ENCODE peak calls at places on chromosomes 2 and 18, in five cellular contexts. H is AG09319; S is foreskin fibroblast; Y is activated CD8-positive, alpha-beta T cell treated with anti-CD3 and anti-CD28 coated beads for 36 hours; Q is retina. E is an unnamed sample.

GRCh38 chr18:32469190-32469611 is 1.5 kb downstream of the GAREM1 start:
- DNase-seq in H (no peak), S (peak), Y (peak), Q (peak), E (peak)

GRCh38 chr2:181165199-181165868 is 184.9 kb downstream of the UBE2E3 start:
- DNase-seq in H (no peak), S (no peak), Y (peak), Q (no peak), E (no peak)

GRCh38 chr2:240322231-240322955 is 113.1 kb upstream of the GPC1 start:
- DNase-seq in H (no peak), S (peak), Y (no peak), Q (no peak), E (no peak)

GRCh38 chr2:19887508-19887907 is 14.3 kb downstream of the TTC32 start:
- DNase-seq in H (no peak), S (no peak), Y (no peak), Q (no peak), E (no peak)

GRCh38 chr2:10303174-10303633 is 500 bp downstream of the HPCAL1 start:
- DNase-seq in H (no peak), S (no peak), Y (peak), Q (peak), E (no peak)

GRCh38 chr2:20188851-20189250 is 36.1 kb downstream of the SDC1 start:
- DNase-seq in H (no peak), S (no peak), Y (no peak), Q (no peak), E (no peak)

GRCh38 chr2:201882353-201883095 is 76.2 kb downstream of the CDK15 start:
- DNase-seq in H (no peak), S (peak), Y (peak), Q (peak), E (peak)

GRCh38 chr2:171811229-171811628 is 82.8 kb downstream of the SLC25A12 start:
- DNase-seq in H (peak), S (peak), Y (no peak), Q (no peak), E (peak)

GRCh38 chr18:5895886-5896740 is 791 bp upstream of the TMEM200C start:
- DNase-seq in H (no peak), S (peak), Y (no peak), Q (peak), E (no peak)

GRCh38 chr2:197198890-197199289 is 111.7 kb downstream of the ANKRD44 start:
- DNase-seq in H (no peak), S (no peak), Y (peak), Q (no peak), E (peak)

GRCh38 chr2:109448946-109449788 is 164.6 kb downstream of the SEPTIN10 start:
- DNase-seq in H (peak), S (no peak), Y (no peak), Q (no peak), E (peak)

GRCh38 chr2:172449916-172450550 is 22.6 kb downstream of the ITGA6 start:
- DNase-seq in H (no peak), S (no peak), Y (peak), Q (no peak), E (no peak)

GRCh38 chr2:98013407-98014042 is 17.8 kb upstream of the TMEM131 start:
- DNase-seq in H (no peak), S (no peak), Y (peak), Q (no peak), E (no peak)

GRCh38 chr18:13164406-13164805 is 54.2 kb upstream of the LDLRAD4 start:
- DNase-seq in H (no peak), S (no peak), Y (no peak), Q (no peak), E (no peak)

GRCh38 chr2:23703037-23703582 is 223.8 kb downstream of the ATAD2B start:
- DNase-seq in H (no peak), S (no peak), Y (no peak), Q (no peak), E (no peak)

GRCh38 chr18:62436636-62437519 is 85.9 kb upstream of the ZCCHC2 start:
- DNase-seq in H (no peak), S (peak), Y (no peak), Q (no peak), E (no peak)

GRCh38 chr2:74849228-74849892 is 15.4 kb downstream of the HK2 start:
- DNase-seq in H (no peak), S (no peak), Y (peak), Q (no peak), E (peak)

GRCh38 chr2:129883121-129883520 is 96.3 kb upstream of the RAB6C start:
- DNase-seq in H (no peak), S (no peak), Y (no peak), Q (no peak), E (no peak)

GRCh38 chr2:209579236-209579749 is 155.4 kb downstream of the MAP2 start:
- DNase-seq in H (no peak), S (peak), Y (no peak), Q (peak), E (no peak)

GRCh38 chr2:107584577-107584976 is 242.1 kb upstream of the RGPD4 start:
- DNase-seq in H (no peak), S (peak), Y (no peak), Q (no peak), E (no peak)

GRCh38 chr2:173672573-173673340 is 292.4 kb downstream of the SP3 start:
- DNase-seq in H (no peak), S (no peak), Y (no peak), Q (no peak), E (peak)

GRCh38 chr2:7053650-7054262 is 136.5 kb downstream of the RNF144A start:
- DNase-seq in H (no peak), S (no peak), Y (no peak), Q (peak), E (no peak)

GRCh38 chr2:38572167-38572566 is 30.6 kb downstream of the HNRNPLL start:
- DNase-seq in H (peak), S (peak), Y (peak), Q (no peak), E (no peak)

GRCh38 chr2:225468131-225468530 is 68.6 kb downstream of the NYAP2 start:
- DNase-seq in H (no peak), S (no peak), Y (no peak), Q (no peak), E (no peak)

GRCh38 chr2:199273043-199273647 is 184.6 kb downstream of the SATB2 start:
- DNase-seq in H (peak), S (peak), Y (no peak), Q (no peak), E (no peak)

GRCh38 chr2:199366406-199366805 is 91.3 kb downstream of the SATB2 start:
- DNase-seq in H (no peak), S (no peak), Y (no peak), Q (no peak), E (no peak)

GRCh38 chr18:23356915-23357421 is 96.1 kb upstream of the RIOK3 start:
- DNase-seq in H (peak), S (peak), Y (no peak), Q (no peak), E (no peak)

GRCh38 chr2:223797811-223798721 is 39.3 kb downstream of the AP1S3 start:
- DNase-seq in H (no peak), S (peak), Y (no peak), Q (peak), E (no peak)

GRCh38 chr2:86673976-86674670 is 46.0 kb upstream of the RMND5A start:
- DNase-seq in H (no peak), S (peak), Y (no peak), Q (no peak), E (no peak)

GRCh38 chr2:188576657-188577056 is 285.0 kb downstream of the GULP1 start:
- DNase-seq in H (peak), S (peak), Y (no peak), Q (no peak), E (no peak)

GRCh38 chr2:238339814-238340213 is 19.5 kb downstream of the TRAF3IP1 start:
- DNase-seq in H (no peak), S (no peak), Y (peak), Q (no peak), E (no peak)

GRCh38 chr18:30334781-30335180 is 707.8 kb downstream of the DSC3 start:
- DNase-seq in H (no peak), S (no peak), Y (no peak), Q (no peak), E (no peak)

GRCh38 chr2:47485751-47486300 is 82.9 kb downstream of the MSH2 start:
- DNase-seq in H (no peak), S (peak), Y (no peak), Q (no peak), E (no peak)

GRCh38 chr18:52131845-52132244 is 208.2 kb upstream of the DCC start:
- DNase-seq in H (no peak), S (no peak), Y (no peak), Q (no peak), E (no peak)

E was measured in Jurkat, Clone E6-1.